ENCODE peak calls at places on chromosomes 3 and 15, in four cellular contexts. One of them, this sample, is unnamed.
A peak's percentile ranks its signal among the peaks of the same experiment; 100 is the strongest.

GRCh38 chr3:195539479-195539878 is 3.6 kb downstream of the PPP1R2 start:
- DNase-seq in HTR-8/SVneo: no peak
- DNase-seq in AG09319: no peak
- DNase-seq in NCI-H1105 treated with DMSO at 0.1 percent for 48 hours: no peak
- DNase-seq in this sample: no peak

GRCh38 chr15:34514251-34514760 is 69.1 kb downstream of the GOLGA8B start:
- DNase-seq in HTR-8/SVneo: peak; percentile 33
- DNase-seq in AG09319: no peak
- DNase-seq in NCI-H1105 treated with DMSO at 0.1 percent for 48 hours: no peak
- DNase-seq in this sample: no peak

GRCh38 chr3:51946796-51947195 is 4.6 kb downstream of the PARP3 start:
- DNase-seq in HTR-8/SVneo: no peak
- DNase-seq in AG09319: no peak
- DNase-seq in NCI-H1105 treated with DMSO at 0.1 percent for 48 hours: no peak
- DNase-seq in this sample: no peak

GRCh38 chr3:30282052-30282708 is 324.2 kb upstream of the TGFBR2 start:
- DNase-seq in HTR-8/SVneo: peak; percentile 56
- DNase-seq in AG09319: peak; percentile 23
- DNase-seq in NCI-H1105 treated with DMSO at 0.1 percent for 48 hours: no peak
- DNase-seq in this sample: peak; percentile 41

GRCh38 chr3:73625124-73625665 is 454 bp upstream of the PDZRN3 start:
- DNase-seq in HTR-8/SVneo: no peak
- DNase-seq in AG09319: no peak
- DNase-seq in NCI-H1105 treated with DMSO at 0.1 percent for 48 hours: peak; percentile 37
- DNase-seq in this sample: no peak

GRCh38 chr3:146308222-146308621 is 57.3 kb upstream of the PLSCR4 start:
- DNase-seq in HTR-8/SVneo: no peak
- DNase-seq in AG09319: peak; percentile 47
- DNase-seq in NCI-H1105 treated with DMSO at 0.1 percent for 48 hours: no peak
- DNase-seq in this sample: no peak

GRCh38 chr15:23648920-23649515 is 1.4 kb upstream of the MAGEL2 start:
- DNase-seq in HTR-8/SVneo: no peak
- DNase-seq in AG09319: no peak
- DNase-seq in NCI-H1105 treated with DMSO at 0.1 percent for 48 hours: peak; percentile 34
- DNase-seq in this sample: no peak

GRCh38 chr15:68542771-68543544 is 35.8 kb upstream of the CORO2B start:
- DNase-seq in HTR-8/SVneo: peak; percentile 64
- DNase-seq in AG09319: peak; percentile 63
- DNase-seq in NCI-H1105 treated with DMSO at 0.1 percent for 48 hours: no peak
- DNase-seq in this sample: peak; percentile 23

GRCh38 chr3:23376516-23377248 is 173.6 kb downstream of the UBE2E2 start:
- DNase-seq in HTR-8/SVneo: no peak
- DNase-seq in AG09319: no peak
- DNase-seq in NCI-H1105 treated with DMSO at 0.1 percent for 48 hours: no peak
- DNase-seq in this sample: no peak

GRCh38 chr3:58635371-58636285 is 30.9 kb downstream of the FAM3D start:
- DNase-seq in HTR-8/SVneo: no peak
- DNase-seq in AG09319: no peak
- DNase-seq in NCI-H1105 treated with DMSO at 0.1 percent for 48 hours: no peak
- DNase-seq in this sample: no peak